ENCODE peak calls at places on chromosomes 16 and 17, in five cellular contexts. D is stomach, E is adrenal gland, N is heart left ventricle, H is esophagus squamous epithelium. P is an unnamed sample. For H3K27me3 and H3K9me3, the result is how much of the 10 kb centered on the place peaks cover.

GRCh38 chr16:66278111-66278531 is 88.4 kb upstream of the CDH5 start:
- DNase-seq in N (no peak), D (peak), H (no peak), E (no peak), P (no peak)

GRCh38 chr17:74659898-74660297 is 36.4 kb upstream of the CD300E start:
- DNase-seq in E (no peak), D (no peak), N (no peak), H (no peak), P (no peak)

GRCh38 chr17:80499536-80499935 is 23.1 kb upstream of the NPTX1 start:
- DNase-seq in D (no peak), N (no peak), E (no peak), H (no peak), P (no peak)

GRCh38 chr16:30121741-30122620 is 1.0 kb downstream of the MAPK3 start:
- DNase-seq in N (peak), D (peak), H (no peak), E (peak), P (no peak)

GRCh38 chr17:8126306-8127066 is 2.6 kb upstream of the HES7 start:
- DNase-seq in H (no peak), E (no peak), D (no peak), N (peak), P (peak)

GRCh38 chr17:40803617-40804082 is 3.9 kb upstream of the KRT28 start:
- DNase-seq in N (peak), E (peak), D (peak), H (no peak), P (peak)

GRCh38 chr16:67399218-67399733 is 6.0 kb upstream of the TPPP3 start:
- DNase-seq in E (peak), D (peak), N (no peak), H (no peak), P (no peak)

GRCh38 chr17:50501906-50502642 is 6.2 kb upstream of the MYCBPAP start:
- DNase-seq in E (no peak), H (no peak), N (no peak), D (no peak), P (no peak)

GRCh38 chr17:42120161-42121065 is 754 bp downstream of the KAT2A start:
- DNase-seq in D (no peak), E (no peak), H (no peak), N (no peak), P (peak)
- H3K4me3 ChIP-seq in D (peak), E (peak), H (peak), N (peak), P (peak)

GRCh38 chr17:83082899-83083367 is 3.5 kb downstream of the METRNL start:
- DNase-seq in N (no peak), D (no peak), E (no peak), H (no peak), P (no peak)

GRCh38 chr17:83080641-83081560 is 1.5 kb downstream of the METRNL start:
- DNase-seq in D (peak), H (no peak), E (peak), N (no peak), P (peak)

GRCh38 chr17:83081561-83082201 is 2.3 kb downstream of the METRNL start:
- DNase-seq in H (no peak), D (peak), N (no peak), E (peak), P (no peak)

GRCh38 chr17:83083368-83084201 is 4.2 kb downstream of the METRNL start:
- DNase-seq in E (no peak), N (no peak), H (no peak), D (no peak), P (peak)

GRCh38 chr17:83082435-83082834 is 3.0 kb downstream of the METRNL start:
- DNase-seq in N (no peak), D (no peak), E (no peak), H (no peak), P (no peak)
- H3K27me3 ChIP-seq in N (under half), D (under half), E (under half), H (under half), P (under half)

GRCh38 chr16:10447289-10447688 is 61.4 kb downstream of the ATF7IP2 start:
- DNase-seq in D (no peak), E (no peak), N (no peak), H (no peak), P (no peak)

GRCh38 chr16:10441726-10442125 is 55.9 kb downstream of the ATF7IP2 start:
- DNase-seq in D (no peak), E (no peak), H (no peak), N (no peak), P (no peak)
- H3K9me3 ChIP-seq in D (half or more), E (under half), H (under half), N (under half), P (under half)

GRCh38 chr17:17289091-17289490 is 8.0 kb upstream of the COPS3 start:
- DNase-seq in E (no peak), D (no peak), N (no peak), H (no peak), P (no peak)

GRCh38 chr17:17285951-17286350 is 4.9 kb upstream of the COPS3 start:
- DNase-seq in H (no peak), N (no peak), D (peak), E (no peak), P (no peak)

GRCh38 chr17:17295141-17295540 is 8.0 kb upstream of the NT5M start:
- DNase-seq in H (no peak), N (no peak), D (no peak), E (no peak), P (no peak)

GRCh38 chr17:17289701-17290100 is 8.7 kb upstream of the COPS3 start:
- DNase-seq in N (no peak), E (peak), H (no peak), D (no peak), P (no peak)
- H3K4me3 ChIP-seq in N (no peak), E (no peak), H (no peak), D (no peak), P (no peak)